ENCODE peak calls at places on chromosomes 6 and 20, in eight cellular contexts. D, Z, S, J, C, V, P and E are unnamed samples.

GRCh38 chr20:12821249-12821648 is 187.5 kb upstream of the SPTLC3 start:
- DNase-seq in D (no peak), Z (no peak), S (no peak), J (no peak), C (no peak), V (no peak), P (no peak), E (no peak)

GRCh38 chr6:169692516-169692915 is 9.3 kb downstream of the WDR27 start:
- DNase-seq in D (no peak), Z (no peak), S (no peak), J (no peak), C (no peak), V (no peak), P (no peak), E (no peak)

GRCh38 chr20:34938466-34939163 is 17.0 kb downstream of the GSS start:
- DNase-seq in D (peak; percentile 73), Z (no peak), S (no peak), J (no peak), C (no peak), V (no peak), P (no peak), E (no peak)

GRCh38 chr6:99818161-99818560 is 175.9 kb downstream of the MCHR2 start:
- DNase-seq in D (no peak), Z (no peak), S (no peak), J (no peak), C (no peak), V (no peak), P (no peak), E (no peak)

GRCh38 chr6:140050232-140050995 is 676.0 kb upstream of the CITED2 start:
- DNase-seq in D (no peak), Z (no peak), S (no peak), J (no peak), C (no peak), V (no peak), P (no peak), E (no peak)

GRCh38 chr6:157478926-157479325 is 97.9 kb downstream of the ZDHHC14 start:
- DNase-seq in D (no peak), Z (no peak), S (no peak), J (no peak), C (no peak), V (no peak), P (no peak), E (no peak)

GRCh38 chr6:31579546-31580445 is 2.4 kb downstream of the LTB start:
- DNase-seq in D (no peak), Z (no peak), S (no peak), J (peak; percentile 51), C (peak; percentile 22), V (no peak), P (peak; percentile 69), E (no peak)

GRCh38 chr20:4814696-4815252 is 93.1 kb downstream of the PRND start:
- DNase-seq in D (peak; percentile 12), Z (peak; percentile 69), S (peak; percentile 83), J (peak; percentile 77), C (peak; percentile 79), V (peak; percentile 65), P (peak; percentile 75), E (no peak)

GRCh38 chr6:53986165-53986720 is 125.0 kb upstream of the MLIP start:
- DNase-seq in D (peak; percentile 27), Z (no peak), S (no peak), J (peak; percentile 7), C (peak; percentile 44), V (no peak), P (peak; percentile 16), E (peak; percentile 36)

GRCh38 chr6:41689171-41690008 is 46.0 kb downstream of the TFEB start:
- DNase-seq in D (no peak), Z (no peak), S (no peak), J (no peak), C (no peak), V (no peak), P (no peak), E (no peak)

GRCh38 chr6:75818061-75818855 is 69.2 kb downstream of the MYO6 start:
- DNase-seq in D (no peak), Z (no peak), S (no peak), J (no peak), C (no peak), V (no peak), P (no peak), E (no peak)

GRCh38 chr6:89970609-89971337 is 76.5 kb downstream of the GJA10 start:
- DNase-seq in D (peak; percentile 48), Z (no peak), S (no peak), J (no peak), C (peak; percentile 36), V (no peak), P (no peak), E (peak; percentile 58)